ENCODE peak calls at places on chromosomes 12 and 14, in eight cellular contexts. S is omental fat pad; Q is Caco-2; L is hepatocyte; V is ELR; E is stimulated activated CD4-positive, alpha-beta T cell treated with anti-CD3 and anti-CD28 coated beads, TNF-alpha, amount 100 ng/mL, for 4 hours; K is NCI-H146; N is WERI-Rb-1. Z is an unnamed sample.

GRCh38 chr12:104485651-104486341 is 29.0 kb downstream of the CHST11 start:
- DNase-seq in N (no peak), K (no peak), S (no peak), L (no peak), V (no peak), E (no peak), Q (no peak), Z (no peak)

GRCh38 chr12:11666651-11667050 is 17.2 kb downstream of the ETV6 start:
- DNase-seq in V (no peak), L (no peak), Q (no peak), E (no peak), K (no peak), S (no peak), N (no peak), Z (no peak)

GRCh38 chr14:71716371-71716770 is 215.9 kb upstream of the RGS6 start:
- DNase-seq in K (no peak), E (no peak), N (no peak), Q (no peak), V (peak; percentile 68), L (no peak), S (no peak), Z (no peak)

GRCh38 chr12:12403264-12404248 is 46.7 kb downstream of the BORCS5 start:
- DNase-seq in S (no peak), N (no peak), E (no peak), K (peak; percentile 68), V (no peak), Q (peak; percentile 97), L (peak; percentile 77), Z (no peak)

GRCh38 chr14:90567191-90567590 is 170.4 kb downstream of the CALM1 start:
- DNase-seq in Q (no peak), K (no peak), L (no peak), E (no peak), N (no peak), S (no peak), V (no peak), Z (no peak)

GRCh38 chr14:83867871-83868270 is 1662.1 kb upstream of the FLRT2 start:
- DNase-seq in V (no peak), Q (no peak), N (no peak), E (no peak), S (no peak), L (peak; percentile 4), K (peak; percentile 0), Z (no peak)

GRCh38 chr14:95533822-95534221 is 1.0 kb upstream of the GLRX5 start:
- DNase-seq in N (no peak), L (no peak), V (no peak), Q (no peak), K (no peak), S (no peak), E (no peak), Z (no peak)

GRCh38 chr14:21711360-21711961 is 37.8 kb upstream of the OR4E1 start:
- DNase-seq in S (no peak), K (peak; percentile 1), N (no peak), V (peak; percentile 66), E (no peak), Q (no peak), L (peak; percentile 68), Z (peak; percentile 18)

GRCh38 chr14:95515523-95516517 is 630 bp downstream of the SYNE3 start:
- DNase-seq in Q (peak; percentile 69), N (peak; percentile 81), L (peak; percentile 81), V (peak; percentile 81), K (peak; percentile 65), S (no peak), E (peak; percentile 64), Z (no peak)

GRCh38 chr12:89384050-89384749 is 31.9 kb upstream of the DUSP6 start:
- DNase-seq in S (no peak), Q (no peak), K (peak; percentile 83), V (peak; percentile 70), E (no peak), N (no peak), L (peak; percentile 56), Z (peak; percentile 33)

GRCh38 chr12:12704593-12705230 is 8.7 kb upstream of the GPR19 start:
- DNase-seq in K (peak; percentile 92), Q (peak; percentile 83), E (no peak), S (no peak), L (peak; percentile 92), N (peak; percentile 67), V (peak; percentile 96), Z (peak; percentile 82)

GRCh38 chr12:15754233-15754632 is 35.0 kb downstream of the EPS8 start:
- DNase-seq in N (no peak), V (no peak), L (no peak), K (no peak), Q (no peak), E (no peak), S (no peak), Z (no peak)

GRCh38 chr14:75427482-75428229 is at the start of gene JDP2:
- DNase-seq in L (peak; percentile 93), V (peak; percentile 66), S (peak; percentile 82), E (peak; percentile 15), K (peak; percentile 24), N (peak; percentile 64), Q (peak; percentile 93), Z (no peak)

GRCh38 chr14:72023128-72024042 is 91.2 kb downstream of the RGS6 start:
- DNase-seq in N (no peak), E (no peak), L (no peak), V (peak; percentile 38), K (no peak), S (no peak), Q (no peak), Z (peak; percentile 13)

GRCh38 chr12:104689630-104690029 is 232.9 kb downstream of the CHST11 start:
- DNase-seq in L (no peak), S (no peak), N (no peak), K (no peak), V (no peak), Q (no peak), E (no peak), Z (no peak)

GRCh38 chr12:128754275-128754674 is 69.5 kb downstream of the SLC15A4 start:
- DNase-seq in S (no peak), L (no peak), V (no peak), E (no peak), N (no peak), K (no peak), Q (no peak), Z (no peak)

GRCh38 chr12:90741611-90742010 is 213.4 kb downstream of the CCER1 start:
- DNase-seq in S (no peak), E (no peak), Q (no peak), L (no peak), K (no peak), V (no peak), N (peak; percentile 58), Z (no peak)

GRCh38 chr12:52720487-52720886 is 17.2 kb upstream of the KRT77 start:
- DNase-seq in V (peak; percentile 52), L (no peak), N (no peak), S (no peak), K (no peak), E (no peak), Q (no peak), Z (peak; percentile 2)

GRCh38 chr12:124829008-124829707 is 34.5 kb downstream of the SCARB1 start:
- DNase-seq in Q (peak; percentile 93), E (no peak), V (peak; percentile 98), K (no peak), S (no peak), L (peak; percentile 72), N (no peak), Z (peak; percentile 75)